ENCODE peak calls at places on chromosomes 12 and 14, in seven cellular contexts. M is NCI-H748 treated with DMSO at 0.1 percent for 48 hours, S is uterus, W is left cardiac atrium, K is RPMI7951, C is NCI-H2081, J is foreskin fibroblast. Q is an unnamed sample.

GRCh38 chr14:83709116-83709515 is 1820.8 kb upstream of the FLRT2 start:
- DNase-seq in M (no peak), S (no peak), W (no peak), K (no peak), C (no peak), J (peak; percentile 4), Q (no peak)

GRCh38 chr12:10220398-10221077 is 7.9 kb downstream of the GABARAPL1 start:
- DNase-seq in M (no peak), S (peak; percentile 63), W (peak; percentile 80), K (no peak), C (no peak), J (peak; percentile 72), Q (peak; percentile 46)

GRCh38 chr12:21766403-21766802 is 8.1 kb downstream of the KCNJ8 start:
- DNase-seq in M (no peak), S (no peak), W (no peak), K (no peak), C (no peak), J (no peak), Q (no peak)

GRCh38 chr12:104720346-104721064 is 237.6 kb downstream of the SLC41A2 start:
- DNase-seq in M (no peak), S (no peak), W (no peak), K (peak; percentile 83), C (no peak), J (peak; percentile 63), Q (peak; percentile 50)

GRCh38 chr14:64719601-64720000 is 15.4 kb downstream of the PLEKHG3 start:
- DNase-seq in M (no peak), S (peak; percentile 8), W (no peak), K (no peak), C (no peak), J (no peak), Q (no peak)

GRCh38 chr12:129076466-129077325 is 223.4 kb downstream of the GLT1D1 start:
- DNase-seq in M (no peak), S (no peak), W (no peak), K (no peak), C (no peak), J (no peak), Q (no peak)

GRCh38 chr12:4555804-4556203 is 6.2 kb upstream of the DYRK4 start:
- DNase-seq in M (no peak), S (no peak), W (no peak), K (no peak), C (no peak), J (peak; percentile 27), Q (no peak)

GRCh38 chr12:2586159-2587035 is 208.4 kb upstream of the FKBP4 start:
- DNase-seq in M (no peak), S (no peak), W (no peak), K (peak; percentile 69), C (no peak), J (no peak), Q (no peak)

GRCh38 chr14:21108791-21109190 is 7.9 kb downstream of the TMEM253 start:
- DNase-seq in M (no peak), S (no peak), W (no peak), K (no peak), C (no peak), J (no peak), Q (no peak)

GRCh38 chr14:50052517-50052916 is 63.9 kb downstream of the VCPKMT start:
- DNase-seq in M (no peak), S (no peak), W (no peak), K (no peak), C (no peak), J (no peak), Q (no peak)

GRCh38 chr12:45532113-45532512 is 197.4 kb upstream of the ARID2 start:
- DNase-seq in M (no peak), S (no peak), W (no peak), K (no peak), C (no peak), J (no peak), Q (no peak)

GRCh38 chr12:55703976-55704761 is 3.5 kb downstream of the ITGA7 start:
- DNase-seq in M (no peak), S (peak; percentile 50), W (peak; percentile 38), K (peak; percentile 42), C (no peak), J (no peak), Q (no peak)

GRCh38 chr14:105300542-105301102 is at the start of gene BRF1:
- DNase-seq in M (peak; percentile 95), S (peak; percentile 95), W (peak; percentile 96), K (peak; percentile 87), C (peak; percentile 97), J (peak; percentile 97), Q (peak; percentile 98)

GRCh38 chr14:70716958-70717357 is 75.2 kb downstream of the TTC9 start:
- DNase-seq in M (no peak), S (no peak), W (no peak), K (no peak), C (no peak), J (no peak), Q (no peak)

GRCh38 chr12:104216461-104217058 is 981 bp downstream of the TXNRD1 start:
- DNase-seq in M (no peak), S (no peak), W (no peak), K (no peak), C (no peak), J (no peak), Q (no peak)

GRCh38 chr14:34872822-34873590 is 2.2 kb downstream of the BAZ1A start:
- DNase-seq in M (no peak), S (no peak), W (no peak), K (peak; percentile 2), C (no peak), J (peak; percentile 50), Q (peak; percentile 33)

GRCh38 chr14:77181124-77181602 is 435 bp upstream of the TMEM63C start:
- DNase-seq in M (no peak), S (no peak), W (no peak), K (no peak), C (no peak), J (no peak), Q (no peak)

GRCh38 chr12:77107121-77107520 is 41.8 kb upstream of the E2F7 start:
- DNase-seq in M (no peak), S (no peak), W (no peak), K (no peak), C (no peak), J (no peak), Q (no peak)

GRCh38 chr12:75812341-75813018 is 219.1 kb downstream of the PHLDA1 start:
- DNase-seq in M (peak; percentile 45), S (no peak), W (no peak), K (peak; percentile 88), C (peak; percentile 55), J (peak; percentile 92), Q (peak; percentile 65)

GRCh38 chr12:95622879-95623278 is 71.6 kb upstream of the USP44 start:
- DNase-seq in M (no peak), S (no peak), W (no peak), K (no peak), C (no peak), J (no peak), Q (no peak)

GRCh38 chr12:110669193-110669502 is 19.8 kb downstream of the HVCN1 start:
- DNase-seq in M (no peak), S (no peak), W (no peak), K (no peak), C (no peak), J (no peak), Q (no peak)

GRCh38 chr14:106141242-106142220 is 615.1 kb downstream of the TMEM121 start:
- DNase-seq in M (no peak), S (no peak), W (no peak), K (no peak), C (no peak), J (no peak), Q (no peak)

GRCh38 chr14:50677527-50678063 is 9.5 kb upstream of the SAV1 start:
- DNase-seq in M (no peak), S (no peak), W (no peak), K (peak; percentile 39), C (no peak), J (peak; percentile 79), Q (peak; percentile 67)

GRCh38 chr12:78315018-78315417 is 484.3 kb downstream of the NAV3 start:
- DNase-seq in M (no peak), S (no peak), W (no peak), K (no peak), C (no peak), J (no peak), Q (no peak)

GRCh38 chr12:110941391-110941790 is 21.0 kb upstream of the MYL2 start:
- DNase-seq in M (no peak), S (no peak), W (no peak), K (no peak), C (no peak), J (no peak), Q (no peak)

GRCh38 chr12:47954467-47955045 is 8.8 kb upstream of the TMEM106C start:
- DNase-seq in M (no peak), S (no peak), W (no peak), K (no peak), C (no peak), J (no peak), Q (no peak)

GRCh38 chr12:53223391-53224267 is 8.4 kb downstream of the RARG start:
- DNase-seq in M (no peak), S (peak; percentile 69), W (peak; percentile 62), K (peak; percentile 49), C (no peak), J (peak; percentile 83), Q (peak; percentile 76)

GRCh38 chr12:15035185-15035584 is 62.3 kb downstream of the PDE6H start:
- DNase-seq in M (no peak), S (no peak), W (no peak), K (no peak), C (no peak), J (no peak), Q (no peak)

GRCh38 chr14:57066887-57067513 is 201.7 kb downstream of the EXOC5 start:
- DNase-seq in M (peak; percentile 73), S (no peak), W (peak; percentile 35), K (peak; percentile 18), C (peak; percentile 38), J (peak; percentile 1), Q (peak; percentile 31)

GRCh38 chr12:116708826-116709756 is 28.8 kb downstream of the SPRING1 start:
- DNase-seq in M (peak; percentile 73), S (peak; percentile 41), W (peak; percentile 44), K (peak; percentile 69), C (peak; percentile 75), J (peak; percentile 85), Q (peak; percentile 74)

GRCh38 chr12:67593041-67593870 is 55.3 kb upstream of the DYRK2 start:
- DNase-seq in M (peak; percentile 53), S (no peak), W (no peak), K (peak; percentile 61), C (no peak), J (peak; percentile 30), Q (peak; percentile 18)

GRCh38 chr14:62674833-62675232 is 370.4 kb downstream of the KCNH5 start:
- DNase-seq in M (no peak), S (no peak), W (no peak), K (no peak), C (no peak), J (no peak), Q (no peak)

GRCh38 chr14:34875031-34875922 is at the start of gene BAZ1A:
- DNase-seq in M (peak; percentile 79), S (peak; percentile 68), W (peak; percentile 76), K (peak; percentile 92), C (peak; percentile 65), J (peak; percentile 92), Q (peak; percentile 91)